ENCODE peak calls at places on chromosomes 12 and 14, in seven cellular contexts. F is Panc1; R is upper lobe of right lung; Q is foreskin keratinocyte; K is CD8-positive, alpha-beta T cell; A is HepG2; G is right cardiac atrium. H is an unnamed sample.

GRCh38 chr12:1810201-1810930 is 10.0 kb upstream of the LRTM2 start:
- ATAC-seq in K (no peak), Q (no peak), G (no peak), F (no peak), A (no peak), R (no peak), H (no peak)

GRCh38 chr12:131795688-131796410 is 32.3 kb upstream of the MMP17 start:
- ATAC-seq in K (no peak), G (no peak), R (peak), Q (peak), F (no peak), A (no peak), H (no peak)

GRCh38 chr14:68345738-68346137 is 447.1 kb downstream of the ZFP36L1 start:
- ATAC-seq in F (no peak), Q (no peak), A (no peak), K (no peak), R (no peak), G (no peak), H (no peak)

GRCh38 chr12:87960557-87960956 is 68.6 kb downstream of the C12orf50 start:
- ATAC-seq in F (no peak), Q (no peak), A (no peak), G (no peak), K (no peak), R (no peak), H (no peak)

GRCh38 chr12:107308310-107308709 is 215.0 kb upstream of the CRY1 start:
- ATAC-seq in K (no peak), R (no peak), F (no peak), G (no peak), Q (no peak), A (no peak), H (no peak)

GRCh38 chr14:89317051-89317691 is 99.9 kb downstream of the FOXN3 start:
- ATAC-seq in F (no peak), G (no peak), R (no peak), K (no peak), Q (no peak), A (no peak), H (no peak)

GRCh38 chr12:2544213-2544612 is 250.6 kb upstream of the FKBP4 start:
- ATAC-seq in G (no peak), Q (no peak), F (no peak), K (no peak), R (no peak), A (no peak), H (no peak)

GRCh38 chr14:57737598-57737997 is 128.3 kb downstream of the SLC35F4 start:
- ATAC-seq in F (no peak), Q (no peak), G (no peak), A (no peak), K (no peak), R (no peak), H (no peak)

GRCh38 chr12:104434129-104434528 is 22.6 kb upstream of the CHST11 start:
- ATAC-seq in R (no peak), Q (no peak), G (no peak), A (no peak), K (no peak), F (no peak), H (no peak)

GRCh38 chr12:132356686-132357622 is 27.6 kb upstream of the GALNT9 start:
- ATAC-seq in G (no peak), F (peak), R (peak), A (no peak), Q (peak), K (no peak), H (peak)

GRCh38 chr12:13905795-13906194 is 75.6 kb downstream of the GRIN2B start:
- ATAC-seq in G (no peak), A (no peak), R (no peak), Q (no peak), F (no peak), K (no peak), H (no peak)

GRCh38 chr12:8057839-8058238 is 8.3 kb downstream of the C3AR1 start:
- ATAC-seq in Q (peak), K (no peak), G (peak), F (no peak), A (no peak), R (peak), H (peak)

GRCh38 chr12:68636268-68636667 is 25.6 kb downstream of the RAP1B start:
- ATAC-seq in Q (peak), K (peak), R (no peak), G (peak), A (peak), F (peak), H (no peak)

GRCh38 chr12:68579254-68579653 is 31.4 kb upstream of the RAP1B start:
- ATAC-seq in R (no peak), F (no peak), G (no peak), Q (no peak), K (peak), A (no peak), H (no peak)

GRCh38 chr12:124564232-124564958 is 3.0 kb downstream of the NCOR2 start:
- ATAC-seq in R (no peak), A (no peak), F (no peak), K (no peak), G (no peak), Q (no peak), H (no peak)

GRCh38 chr14:68199465-68200145 is 380.0 kb downstream of the RAD51B start:
- ATAC-seq in Q (no peak), F (no peak), G (peak), K (no peak), A (no peak), R (no peak), H (peak)

GRCh38 chr14:51070732-51071131 is 24.2 kb downstream of the TRIM9 start:
- ATAC-seq in A (no peak), R (no peak), G (no peak), F (no peak), K (no peak), Q (no peak), H (no peak)

GRCh38 chr14:95424533-95424932 is 91.9 kb downstream of the SYNE3 start:
- ATAC-seq in R (no peak), F (no peak), K (no peak), Q (no peak), A (no peak), G (peak), H (peak)

GRCh38 chr14:60051690-60052324 is 39.9 kb upstream of the PCNX4 start:
- ATAC-seq in Q (no peak), R (no peak), G (peak), F (no peak), A (no peak), K (peak), H (no peak)

GRCh38 chr14:96267336-96267735 is 11.3 kb downstream of the BDKRB1 start:
- ATAC-seq in G (no peak), R (no peak), K (no peak), F (no peak), A (no peak), Q (peak), H (no peak)

GRCh38 chr14:72611506-72611905 is 282.4 kb downstream of the DPF3 start:
- ATAC-seq in R (no peak), F (no peak), G (no peak), A (no peak), Q (no peak), K (no peak), H (no peak)

GRCh38 chr12:29528161-29528560 is 30.7 kb upstream of the OVCH1 start:
- ATAC-seq in K (no peak), A (no peak), Q (no peak), G (peak), R (no peak), F (no peak), H (no peak)

GRCh38 chr12:13436696-13437391 is 240.3 kb downstream of the EMP1 start:
- ATAC-seq in G (peak), R (no peak), Q (no peak), F (no peak), K (no peak), A (no peak), H (no peak)

GRCh38 chr12:72673853-72674252 is 401.7 kb downstream of the TRHDE start:
- ATAC-seq in K (no peak), F (no peak), G (no peak), Q (no peak), R (no peak), A (no peak), H (no peak)

GRCh38 chr12:21775130-21775920 is 819 bp upstream of the KCNJ8 start:
- ATAC-seq in Q (no peak), K (no peak), F (no peak), R (no peak), G (no peak), A (no peak), H (no peak)

GRCh38 chr12:83573676-83574075 is 887.0 kb downstream of the TMTC2 start:
- ATAC-seq in R (no peak), Q (peak), K (no peak), G (peak), A (no peak), F (no peak), H (peak)

GRCh38 chr12:48901278-48901677 is 24.0 kb downstream of the FKBP11 start:
- ATAC-seq in A (no peak), K (no peak), F (no peak), R (no peak), Q (peak), G (no peak), H (no peak)

GRCh38 chr12:3727877-3728632 is 24.9 kb downstream of the CRACR2A start:
- ATAC-seq in K (peak), Q (no peak), F (no peak), G (peak), A (no peak), R (peak), H (no peak)

GRCh38 chr12:65925626-65926025 is 101.3 kb downstream of the HMGA2 start:
- ATAC-seq in A (peak), Q (no peak), R (peak), G (peak), F (no peak), K (no peak), H (no peak)

GRCh38 chr14:63701614-63702291 is 26.1 kb downstream of the SGPP1 start:
- ATAC-seq in Q (no peak), A (no peak), G (no peak), K (no peak), R (no peak), F (no peak), H (no peak)

GRCh38 chr12:94169495-94169894 is 21.1 kb downstream of the PLXNC1 start:
- ATAC-seq in A (no peak), F (no peak), K (no peak), Q (no peak), R (no peak), G (no peak), H (no peak)

GRCh38 chr14:95535226-95536021 is 574 bp downstream of the GLRX5 start:
- ATAC-seq in A (no peak), K (no peak), F (peak), R (no peak), G (no peak), Q (peak), H (no peak)

GRCh38 chr14:68710776-68711175 is 82.1 kb downstream of the ZFP36L1 start:
- ATAC-seq in A (no peak), R (peak), Q (no peak), G (no peak), F (no peak), K (no peak), H (no peak)

GRCh38 chr12:19855876-19856275 is 416.6 kb downstream of the AEBP2 start:
- ATAC-seq in K (no peak), F (no peak), A (no peak), R (no peak), Q (no peak), G (no peak), H (no peak)

GRCh38 chr12:4910502-4911315 is 1.0 kb downstream of the KCNA1 start:
- ATAC-seq in R (no peak), F (peak), K (peak), A (no peak), G (no peak), Q (peak), H (no peak)

DNA sequence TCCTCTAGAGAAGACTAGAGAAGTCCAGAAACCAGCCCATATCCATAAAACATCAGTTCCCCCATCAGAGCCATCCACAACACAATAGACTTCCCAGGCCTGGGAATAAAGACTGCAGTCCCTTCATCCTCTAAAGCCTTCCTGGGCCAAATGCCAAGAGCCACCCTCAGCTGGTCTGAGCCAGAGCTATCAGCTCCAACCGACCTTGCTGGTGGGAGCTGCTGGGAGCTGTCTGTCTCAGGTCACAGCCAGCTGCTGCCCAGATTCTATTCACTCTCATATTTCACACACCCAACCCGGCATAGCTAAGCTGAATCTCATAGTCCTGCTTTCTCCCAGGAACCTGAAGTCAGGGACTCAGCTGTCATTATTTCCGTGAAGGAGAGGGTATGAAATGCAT is 10.9 kb upstream of the TFCP2 start:
- ATAC-seq in K (no peak), Q (no peak), F (no peak), A (peak), G (peak), R (no peak), H (no peak)
- H3K27ac ChIP-seq in K (no peak), Q (no peak), F (no peak), A (no peak), G (no peak), R (no peak), H (no peak)

GRCh38 chr12:102976609-102977280 is 19.3 kb downstream of the ASCL1 start:
- ATAC-seq in K (no peak), R (no peak), G (no peak), Q (no peak), F (no peak), A (no peak), H (no peak)
- H3K27ac ChIP-seq in K (no peak), R (no peak), G (no peak), Q (no peak), F (no peak), A (no peak), H (no peak)

GRCh38 chr12:49939307-49939706 is 11.2 kb upstream of the AQP2 start:
- ATAC-seq in R (peak), F (no peak), K (no peak), Q (no peak), A (peak), G (peak), H (no peak)
- H3K27ac ChIP-seq in R (no peak), F (peak), K (no peak), Q (no peak), A (no peak), G (no peak), H (no peak)

DNA sequence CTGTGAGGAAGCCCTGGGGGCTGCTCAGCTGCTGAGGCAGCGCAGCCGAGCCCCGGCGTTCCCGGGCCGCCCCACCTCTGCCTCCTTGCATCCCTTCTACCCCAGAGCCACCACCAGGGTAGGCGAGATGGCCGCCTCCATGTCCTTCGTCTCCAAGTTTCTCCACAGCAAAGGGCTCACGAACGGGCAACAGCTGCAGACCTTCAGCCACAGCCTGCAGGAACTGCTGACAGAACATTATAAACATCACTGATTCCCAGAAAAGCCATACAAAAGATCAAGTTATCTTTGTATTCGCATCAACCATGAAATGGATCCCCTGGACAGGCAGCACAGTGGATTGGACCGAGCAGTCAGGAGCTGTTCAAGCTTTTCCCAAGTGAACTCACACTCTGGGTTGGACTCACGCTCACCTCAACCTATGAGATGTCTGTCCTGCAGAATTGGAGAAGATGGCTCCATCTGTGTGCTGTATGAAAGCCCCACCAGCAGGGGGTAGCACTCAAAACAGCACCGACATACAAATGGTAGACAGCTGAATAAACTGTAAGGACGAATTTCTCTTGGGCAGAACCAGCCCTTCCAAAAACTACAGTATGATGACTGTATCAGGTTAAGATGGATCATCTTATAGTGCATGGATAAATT is 19.4 kb upstream of the A2M start:
- ATAC-seq in R (peak), A (peak), Q (peak), G (no peak), F (no peak), K (no peak), H (peak)
- H3K27ac ChIP-seq in R (peak), A (peak), Q (no peak), G (no peak), F (no peak), K (no peak), H (peak)

GRCh38 chr12:123237646-123238329 is 4.6 kb downstream of the MTRFR start:
- ATAC-seq in Q (peak), G (no peak), R (peak), K (peak), F (no peak), A (peak), H (no peak)
- H3K27ac ChIP-seq in Q (no peak), G (no peak), R (peak), K (peak), F (no peak), A (no peak), H (peak)

DNA sequence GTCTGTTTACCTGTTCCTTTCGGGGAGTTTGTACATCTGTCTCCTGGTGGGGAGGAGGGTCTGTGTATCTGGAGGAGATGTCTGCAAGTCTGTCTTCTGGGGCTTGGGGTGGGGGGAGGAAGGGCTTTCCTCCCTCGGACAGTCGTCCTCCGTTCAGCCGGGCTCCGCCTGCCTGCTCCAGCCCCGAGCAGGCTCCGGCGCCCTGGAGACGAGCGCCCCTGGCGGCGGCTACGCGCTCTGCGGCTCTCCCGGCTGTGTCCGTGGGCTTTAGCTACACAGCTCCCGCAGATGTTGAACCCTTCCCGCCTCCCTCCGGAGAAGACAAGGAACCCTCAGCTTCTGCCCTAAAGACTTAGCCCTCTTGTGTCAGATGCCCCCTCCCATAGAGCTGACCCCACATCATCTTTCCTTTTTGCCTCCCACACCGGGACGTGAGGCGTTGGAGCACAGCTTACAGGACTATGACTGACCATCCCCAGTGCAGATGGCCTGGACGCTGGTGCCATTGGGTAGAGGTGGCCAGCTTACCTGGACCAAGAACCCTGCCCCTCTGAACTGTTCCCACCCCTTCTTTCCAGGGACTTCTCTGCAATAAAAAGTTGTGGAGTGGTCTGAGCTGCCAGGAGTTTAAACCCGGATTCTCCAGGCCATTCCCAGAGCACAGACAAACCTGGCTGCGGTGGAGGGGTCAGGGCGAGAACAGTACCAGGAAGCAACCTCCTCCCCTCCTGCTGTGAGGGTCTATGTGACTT is 4.7 kb downstream of the KRT86 start:
- ATAC-seq in G (peak), A (peak), R (peak), F (peak), Q (peak), K (peak), H (peak)
- H3K27ac ChIP-seq in G (no peak), A (no peak), R (peak), F (peak), Q (peak), K (no peak), H (peak)

GRCh38 chr12:122489038-122489437 is 11.7 kb downstream of the ZCCHC8 start:
- ATAC-seq in F (no peak), Q (no peak), G (no peak), R (no peak), K (no peak), A (peak), H (no peak)

GRCh38 chr12:122481861-122482260 is 18.9 kb downstream of the ZCCHC8 start:
- ATAC-seq in K (no peak), F (no peak), G (no peak), A (no peak), Q (no peak), R (no peak), H (no peak)

GRCh38 chr12:122483969-122484368 is 16.8 kb downstream of the ZCCHC8 start:
- ATAC-seq in Q (no peak), R (no peak), A (no peak), G (no peak), F (no peak), K (no peak), H (no peak)

GRCh38 chr12:122491991-122492390 is 8.7 kb downstream of the ZCCHC8 start:
- ATAC-seq in F (no peak), R (no peak), Q (no peak), K (no peak), A (peak), G (no peak), H (no peak)

DNA sequence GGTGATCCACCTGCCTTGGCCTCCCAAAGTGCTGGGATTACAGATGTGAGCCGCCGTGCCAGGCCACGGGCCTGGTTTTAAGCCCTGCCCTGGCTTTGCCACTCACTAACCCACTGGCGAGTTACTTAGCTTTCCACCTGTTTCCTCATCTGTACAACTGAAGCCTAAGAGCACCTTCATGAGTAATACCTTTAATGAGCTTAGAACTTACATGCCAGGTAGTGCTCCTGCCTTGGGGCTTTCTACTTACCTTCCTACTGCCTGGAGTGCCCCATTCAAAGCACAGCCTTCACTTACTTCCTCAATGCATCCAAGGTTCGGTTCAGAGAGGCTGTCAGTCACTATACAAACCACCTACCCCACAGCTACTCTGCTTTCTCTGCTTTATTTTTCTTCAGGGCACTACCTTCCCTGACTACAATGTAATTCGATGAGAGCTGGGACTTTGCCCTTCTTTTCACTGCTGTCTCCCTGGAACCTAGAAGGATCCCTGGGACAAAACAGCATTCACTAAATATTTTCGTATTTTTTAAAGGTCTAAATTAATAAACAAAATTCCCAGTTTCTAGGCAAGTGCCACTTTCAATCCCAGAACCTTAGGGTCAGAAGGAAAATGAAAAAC is 13.8 kb downstream of the ZCCHC8 start:
- ATAC-seq in A (peak), R (no peak), Q (no peak), F (no peak), K (no peak), G (no peak), H (no peak)
- H3K27ac ChIP-seq in A (peak), R (no peak), Q (no peak), F (no peak), K (no peak), G (no peak), H (no peak)

DNA sequence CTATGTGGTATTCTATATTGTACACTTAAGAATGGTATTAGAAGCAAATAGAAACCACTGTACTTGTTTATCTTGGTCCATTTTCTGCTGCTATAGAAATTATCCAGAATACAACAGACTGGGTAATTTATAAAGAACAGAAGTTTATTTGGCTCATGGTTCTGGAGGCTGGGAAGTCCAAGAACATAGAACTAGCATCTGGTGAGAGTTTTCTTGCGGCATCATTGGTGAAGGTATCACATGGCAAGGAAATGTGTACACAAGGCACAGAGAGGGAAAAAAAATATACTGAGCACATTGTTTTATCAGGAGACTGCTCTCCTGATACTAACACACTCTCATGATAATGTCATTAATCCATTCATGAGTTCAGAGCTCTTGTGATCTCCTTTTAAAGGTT is 130.3 kb upstream of the STXBP6 start:
- ATAC-seq in K (no peak), Q (no peak), A (no peak), F (no peak), R (no peak), G (no peak), H (no peak)
- H3K27ac ChIP-seq in K (no peak), Q (no peak), A (no peak), F (no peak), R (no peak), G (no peak), H (no peak)

GRCh38 chr14:31435276-31435675 is 14.9 kb upstream of the HEATR5A start:
- ATAC-seq in A (no peak), Q (no peak), F (no peak), K (no peak), G (peak), R (no peak), H (peak)
- H3K27ac ChIP-seq in A (no peak), Q (no peak), F (no peak), K (no peak), G (peak), R (no peak), H (peak)